ENCODE peak calls at places on chromosomes 12 and 14, in five cellular contexts. I is SK-N-SH, J is GM12878, N is K562, V is HepG2. P is an unnamed sample.
A peak's percentile ranks its signal among the peaks of the same experiment; 100 is the strongest.

GRCh38 chr14:105411017-105411941 is 8.3 kb upstream of the MTA1 start:
- DNase-seq in I (peak; percentile 95), J (no peak), N (peak; percentile 89), V (no peak), P (peak; percentile 98)

GRCh38 chr14:56189306-56189705 is 71.1 kb downstream of the PELI2 start:
- DNase-seq in I (no peak), J (no peak), N (no peak), V (no peak), P (no peak)

GRCh38 chr14:56199095-56199975 is 81.1 kb downstream of the PELI2 start:
- DNase-seq in I (no peak), J (peak; percentile 32), N (peak; percentile 24), V (no peak), P (no peak)

GRCh38 chr12:39359644-39360043 is 83.3 kb downstream of the KIF21A start:
- DNase-seq in I (no peak), J (no peak), N (no peak), V (no peak), P (no peak)

GRCh38 chr14:100142073-100143040 is 17.1 kb downstream of the DEGS2 start:
- DNase-seq in I (peak; percentile 93), J (no peak), N (peak; percentile 83), V (no peak), P (no peak)

GRCh38 chr12:3489057-3489456 is 1.9 kb upstream of the PRMT8 start:
- DNase-seq in I (no peak), J (no peak), N (no peak), V (no peak), P (no peak)

GRCh38 chr14:73685328-73685727 is 28.9 kb downstream of the PNMA1 start:
- DNase-seq in I (no peak), J (no peak), N (no peak), V (no peak), P (no peak)

GRCh38 chr14:92951912-92952471 is 29.0 kb downstream of the CHGA start:
- DNase-seq in I (peak; percentile 93), J (peak; percentile 37), N (peak; percentile 72), V (peak; percentile 37), P (peak; percentile 88)

GRCh38 chr12:67070307-67070600 is 198.9 kb upstream of the CAND1 start:
- DNase-seq in I (peak; percentile 2), J (no peak), N (no peak), V (no peak), P (peak; percentile 38)

GRCh38 chr14:20456971-20457370 is 1.9 kb downstream of the APEX1 start:
- DNase-seq in I (no peak), J (no peak), N (no peak), V (no peak), P (no peak)

GRCh38 chr12:48265792-48266191 is 62.7 kb upstream of the OR10AD1 start:
- DNase-seq in I (no peak), J (no peak), N (no peak), V (no peak), P (no peak)

GRCh38 chr12:87807127-87807526 is 222.1 kb downstream of the C12orf50 start:
- DNase-seq in I (no peak), J (no peak), N (no peak), V (no peak), P (no peak)

GRCh38 chr12:47813491-47814196 is 6.1 kb downstream of the HDAC7 start:
- DNase-seq in I (no peak), J (no peak), N (peak; percentile 58), V (no peak), P (no peak)

GRCh38 chr12:74899031-74899829 is 310.4 kb downstream of the KCNC2 start:
- DNase-seq in I (no peak), J (no peak), N (no peak), V (no peak), P (no peak)

GRCh38 chr12:120235369-120236123 is 30.0 kb downstream of the PXN start:
- DNase-seq in I (no peak), J (no peak), N (no peak), V (no peak), P (no peak)

GRCh38 chr12:30953257-30953656 is 26.7 kb downstream of the TSPAN11 start:
- DNase-seq in I (no peak), J (no peak), N (no peak), V (no peak), P (no peak)

GRCh38 chr14:91420686-91421085 is 3.1 kb upstream of the CCDC88C start:
- DNase-seq in I (no peak), J (no peak), N (no peak), V (peak; percentile 65), P (no peak)
- TF ChIP-seq JUND in I (no peak), J (no peak), N (no peak), V (no peak), P (no peak)

GRCh38 chr14:81449576-81449975 is 49.5 kb upstream of the STON2 start:
- DNase-seq in I (no peak), J (no peak), N (no peak), V (no peak), P (no peak)

GRCh38 chr14:81447018-81447770 is 47.1 kb upstream of the STON2 start:
- DNase-seq in I (no peak), J (no peak), N (no peak), V (no peak), P (no peak)

GRCh38 chr14:81450100-81450531 is 50.0 kb upstream of the STON2 start:
- DNase-seq in I (no peak), J (no peak), N (no peak), V (no peak), P (no peak)

GRCh38 chr14:81449114-81449513 is 49.0 kb upstream of the STON2 start:
- DNase-seq in I (no peak), J (no peak), N (no peak), V (peak; percentile 16), P (no peak)

DNA sequence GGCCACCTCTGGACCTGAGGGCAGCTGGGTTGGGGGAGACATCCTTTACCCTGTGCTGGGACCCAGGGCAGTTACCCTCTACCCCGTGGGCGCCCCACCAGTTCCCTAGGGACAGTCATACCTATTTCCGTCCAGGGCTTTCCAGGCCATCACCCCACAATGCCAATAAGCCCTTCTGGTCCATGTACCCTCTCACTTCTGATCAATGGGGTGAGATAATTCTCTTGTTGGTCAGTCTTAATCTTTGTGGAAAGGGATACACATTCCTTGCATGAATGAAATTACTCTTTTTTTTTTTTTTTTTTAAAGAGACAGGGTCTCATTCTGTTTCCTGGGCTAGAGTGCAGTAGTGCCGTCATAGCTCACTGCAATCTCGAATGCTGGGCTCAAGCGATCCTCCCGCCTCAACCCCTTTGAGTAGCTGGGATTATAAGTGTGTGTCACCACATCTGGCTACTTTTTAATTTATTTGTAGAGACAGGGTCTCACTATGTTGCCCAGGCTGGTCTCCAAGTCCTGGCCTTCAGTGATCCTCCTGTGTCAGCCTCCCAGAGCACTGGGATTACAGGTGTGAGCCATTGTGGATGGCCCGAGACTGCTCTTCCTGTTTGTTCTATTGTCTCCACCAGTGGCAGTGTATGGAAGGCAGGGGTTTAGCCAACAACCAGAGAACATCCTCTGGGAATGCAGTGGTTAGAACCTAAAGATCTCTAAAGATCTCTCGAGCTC is 46.3 kb upstream of the STON2 start:
- DNase-seq in I (no peak), J (no peak), N (no peak), V (no peak), P (no peak)
- TF ChIP-seq JUND in I (no peak), J (no peak), N (no peak), V (no peak), P (no peak)

GRCh38 chr12:5965950-5966383 is 20.9 kb upstream of the ANO2 start:
- DNase-seq in I (peak; percentile 80), J (no peak), N (peak; percentile 50), V (peak; percentile 28), P (peak; percentile 27)
- TF ChIP-seq JUND in I (no peak), J (no peak), N (no peak), V (no peak), P (no peak)

GRCh38 chr14:32693114-32693513 is 245.6 kb upstream of the NPAS3 start:
- DNase-seq in I (no peak), J (no peak), N (no peak), V (no peak), P (no peak)
- TF ChIP-seq JUND in I (no peak), J (no peak), N (no peak), V (no peak), P (no peak)

P was measured in T47D.